ENCODE peak calls at places on chromosomes 2 and 18, in four cellular contexts. F is right atrium auricular region, X is breast epithelium, A is A549. K is an unnamed sample.

GRCh38 chr2:73285162-73285739 is 973 bp upstream of the FBXO41 start:
- DNase-seq in F (no peak), X (no peak), A (no peak), K (no peak)

GRCh38 chr18:44973282-44973681 is 292.6 kb downstream of the SETBP1 start:
- DNase-seq in F (no peak), X (no peak), A (no peak), K (no peak)

GRCh38 chr2:121006783-121007489 is 271.3 kb downstream of the GLI2 start:
- DNase-seq in F (peak; percentile 49), X (no peak), A (no peak), K (no peak)

GRCh38 chr18:36215577-36215976 is 28.3 kb downstream of the MOCOS start:
- DNase-seq in F (no peak), X (no peak), A (no peak), K (no peak)

GRCh38 chr2:172877826-172878225 is 142.2 kb downstream of the RAPGEF4 start:
- DNase-seq in F (no peak), X (no peak), A (no peak), K (no peak)

GRCh38 chr2:235051436-235052260 is 99.8 kb downstream of the SH3BP4 start:
- DNase-seq in F (peak; percentile 72), X (no peak), A (no peak), K (no peak)

GRCh38 chr2:121821476-121822158 is 66.2 kb downstream of the TSN start:
- DNase-seq in F (no peak), X (no peak), A (no peak), K (no peak)

GRCh38 chr2:212538156-212539144 is at the start of gene ERBB4:
- DNase-seq in F (no peak), X (no peak), A (no peak), K (peak; percentile 9)

GRCh38 chr2:168422584-168422983 is 33.5 kb upstream of the CERS6 start:
- DNase-seq in F (no peak), X (no peak), A (no peak), K (no peak)

GRCh38 chr2:79938648-79939047 is 365.9 kb downstream of the LRRTM1 start:
- DNase-seq in F (no peak), X (no peak), A (no peak), K (no peak)

GRCh38 chr2:108927936-108928659 is 60.9 kb downstream of the EDAR start:
- DNase-seq in F (no peak), X (no peak), A (peak; percentile 64), K (no peak)

GRCh38 chr18:77762632-77763031 is 513.0 kb downstream of the GALR1 start:
- DNase-seq in F (no peak), X (no peak), A (no peak), K (no peak)

GRCh38 chr18:58253871-58254270 is 209.8 kb downstream of the NEDD4L start:
- DNase-seq in F (no peak), X (no peak), A (no peak), K (no peak)

GRCh38 chr2:64000630-64001381 is 18.4 kb downstream of the VPS54 start:
- DNase-seq in F (no peak), X (no peak), A (no peak), K (no peak)

GRCh38 chr2:46252891-46253659 is 44.1 kb upstream of the EPAS1 start:
- DNase-seq in F (no peak), X (no peak), A (no peak), K (peak; percentile 59)

GRCh38 chr2:100070078-100070477 is 72.3 kb downstream of the AFF3 start:
- DNase-seq in F (no peak), X (no peak), A (no peak), K (no peak)

GRCh38 chr2:85771486-85771885 is 17.7 kb downstream of the ATOH8 start:
- DNase-seq in F (no peak), X (no peak), A (no peak), K (no peak)

GRCh38 chr2:31318360-31319336 is 84.7 kb downstream of the EHD3 start:
- DNase-seq in F (peak; percentile 57), X (no peak), A (no peak), K (no peak)

GRCh38 chr2:119960821-119961220 is 52.1 kb upstream of the EPB41L5 start:
- DNase-seq in F (no peak), X (no peak), A (no peak), K (no peak)

GRCh38 chr2:86806059-86806857 is 15.5 kb upstream of the CD8A start:
- DNase-seq in F (no peak), X (no peak), A (no peak), K (no peak)

GRCh38 chr2:215693269-215693998 is 257.6 kb upstream of the FN1 start:
- DNase-seq in F (no peak), X (no peak), A (no peak), K (peak; percentile 54)

GRCh38 chr2:158773121-158773520 is 22.0 kb upstream of the DAPL1 start:
- DNase-seq in F (no peak), X (no peak), A (no peak), K (no peak)
- H3K4me1 ChIP-seq in F (no peaks in the 10 kb centered on the region), X (no peaks in the 10 kb centered on the region), A (peaks cover under 1% of the 10 kb centered on the region), K (peaks cover 4% of the 10 kb centered on the region)

GRCh38 chr2:54360055-54360792 is 95.9 kb upstream of the SPTBN1 start:
- DNase-seq in F (peak; percentile 82), X (no peak), A (no peak), K (no peak)
- H3K27ac ChIP-seq in F (peak overlapping the region; percentile 80), X (peak overlapping the region; percentile 39), A (no peak overlapping the region), K (no peak overlapping the region)

DNA sequence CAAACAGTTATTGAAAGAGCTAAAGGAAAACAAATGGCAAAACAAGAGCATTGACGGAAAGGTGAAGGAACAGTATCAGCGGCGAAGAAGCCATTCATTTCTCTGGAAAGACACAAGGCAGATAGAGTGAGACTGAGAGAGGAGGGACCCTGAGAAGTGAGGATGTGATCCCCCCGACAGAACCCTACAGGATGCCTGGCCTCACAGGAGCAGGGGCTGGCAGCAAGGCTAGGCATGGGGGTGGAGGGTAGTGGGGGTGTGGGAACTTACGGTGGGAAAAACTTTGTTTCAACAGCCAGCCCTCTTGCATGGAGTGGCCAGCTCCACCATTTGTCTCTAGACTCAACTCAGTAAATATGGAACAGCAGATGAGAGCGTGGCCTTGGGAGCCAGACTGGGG is 40.7 kb downstream of the SP110 start:
- DNase-seq in F (no peak), X (no peak), A (no peak), K (no peak)
- H3K4me1 ChIP-seq in F (no peaks in the 10 kb centered on the region), X (no peaks in the 10 kb centered on the region), A (no peaks in the 10 kb centered on the region), K (no peaks in the 10 kb centered on the region)

GRCh38 chr18:46174317-46175039 is 70.3 kb downstream of the HAUS1 start:
- DNase-seq in F (no peak), X (peak; percentile 18), A (no peak), K (no peak)
- H3K27ac ChIP-seq in F (peak overlapping the region; percentile 92), X (peak overlapping the region; percentile 95), A (peak overlapping the region; percentile 98), K (peak overlapping the region; percentile 60)

GRCh38 chr2:128308889-128309288 is 9.8 kb downstream of the HS6ST1 start:
- DNase-seq in F (no peak), X (no peak), A (no peak), K (no peak)
- H3K4me1 ChIP-seq in F (no peaks in the 10 kb centered on the region), X (peaks cover 51% of the 10 kb centered on the region), A (peaks cover 33% of the 10 kb centered on the region), K (peaks cover 13% of the 10 kb centered on the region)

GRCh38 chr2:27134781-27135470 is 490 bp upstream of the PREB start:
- DNase-seq in F (no peak), X (no peak), A (no peak), K (no peak)
- H3K27ac ChIP-seq in F (peak overlapping the region; percentile 92), X (peak overlapping the region; percentile 92), A (peak overlapping the region; percentile 65), K (no peak overlapping the region)

GRCh38 chr18:6781179-6781714 is 51.7 kb downstream of the ARHGAP28 start:
- DNase-seq in F (no peak), X (no peak), A (no peak), K (no peak)

GRCh38 chr18:6777509-6777908 is 48.0 kb downstream of the ARHGAP28 start:
- DNase-seq in F (no peak), X (no peak), A (no peak), K (no peak)

GRCh38 chr18:6776193-6776592 is 46.7 kb downstream of the ARHGAP28 start:
- DNase-seq in F (no peak), X (no peak), A (no peak), K (no peak)

GRCh38 chr18:6775702-6776101 is 46.2 kb downstream of the ARHGAP28 start:
- DNase-seq in F (no peak), X (no peak), A (no peak), K (no peak)

GRCh38 chr18:6778459-6778858 is 48.9 kb downstream of the ARHGAP28 start:
- DNase-seq in F (no peak), X (no peak), A (no peak), K (no peak)
- H3K4me1 ChIP-seq in F (no peaks in the 10 kb centered on the region), X (peaks cover 7% of the 10 kb centered on the region), A (no peaks in the 10 kb centered on the region), K (no peaks in the 10 kb centered on the region)